ENCODE peak calls at places on chromosomes 5 and 9, in six cellular contexts. One of them, this sample, is unnamed.

GRCh38 chr5:116825486-116825885 is 250.9 kb upstream of the SEMA6A start:
- DNase-seq in GM12865: no peak
- DNase-seq in HFFc6: no peak
- DNase-seq in cardiac muscle cell: no peak
- DNase-seq in OCI-LY7: no peak
- DNase-seq in colonic mucosa: no peak
- DNase-seq in this sample: no peak

GRCh38 chr5:143153332-143154119 is 250.0 kb downstream of the NR3C1 start:
- DNase-seq in GM12865: no peak
- DNase-seq in HFFc6: peak; percentile 80
- DNase-seq in cardiac muscle cell: no peak
- DNase-seq in OCI-LY7: no peak
- DNase-seq in colonic mucosa: peak; percentile 31
- DNase-seq in this sample: no peak

GRCh38 chr5:86858452-86858851 is 240.7 kb downstream of the COX7C start:
- DNase-seq in GM12865: no peak
- DNase-seq in HFFc6: no peak
- DNase-seq in cardiac muscle cell: peak; percentile 35
- DNase-seq in OCI-LY7: no peak
- DNase-seq in colonic mucosa: no peak
- DNase-seq in this sample: no peak

GRCh38 chr9:84701801-84702200 is 32.3 kb downstream of the NTRK2 start:
- DNase-seq in GM12865: peak; percentile 68
- DNase-seq in HFFc6: no peak
- DNase-seq in cardiac muscle cell: no peak
- DNase-seq in OCI-LY7: no peak
- DNase-seq in colonic mucosa: no peak
- DNase-seq in this sample: no peak

GRCh38 chr9:18601026-18601425 is 127.1 kb downstream of the ADAMTSL1 start:
- DNase-seq in GM12865: no peak
- DNase-seq in HFFc6: no peak
- DNase-seq in cardiac muscle cell: no peak
- DNase-seq in OCI-LY7: no peak
- DNase-seq in colonic mucosa: no peak
- DNase-seq in this sample: no peak

GRCh38 chr5:3380689-3381088 is 214.9 kb upstream of the IRX1 start:
- DNase-seq in GM12865: no peak
- DNase-seq in HFFc6: no peak
- DNase-seq in cardiac muscle cell: no peak
- DNase-seq in OCI-LY7: no peak
- DNase-seq in colonic mucosa: no peak
- DNase-seq in this sample: peak; percentile 9

GRCh38 chr5:54884195-54884536 is 101.2 kb downstream of the ESM1 start:
- DNase-seq in GM12865: no peak
- DNase-seq in HFFc6: no peak
- DNase-seq in cardiac muscle cell: no peak
- DNase-seq in OCI-LY7: no peak
- DNase-seq in colonic mucosa: no peak
- DNase-seq in this sample: no peak

GRCh38 chr5:127995556-127995955 is 88.0 kb upstream of the SLC12A2 start:
- DNase-seq in GM12865: no peak
- DNase-seq in HFFc6: no peak
- DNase-seq in cardiac muscle cell: no peak
- DNase-seq in OCI-LY7: no peak
- DNase-seq in colonic mucosa: no peak
- DNase-seq in this sample: no peak

GRCh38 chr9:35488019-35488418 is 1.9 kb upstream of the RUSC2 start:
- DNase-seq in GM12865: no peak
- DNase-seq in HFFc6: no peak
- DNase-seq in cardiac muscle cell: no peak
- DNase-seq in OCI-LY7: no peak
- DNase-seq in colonic mucosa: no peak
- DNase-seq in this sample: no peak

GRCh38 chr9:36930941-36931340 is 103.1 kb downstream of the PAX5 start:
- DNase-seq in GM12865: no peak
- DNase-seq in HFFc6: no peak
- DNase-seq in cardiac muscle cell: no peak
- DNase-seq in OCI-LY7: no peak
- DNase-seq in colonic mucosa: no peak
- DNase-seq in this sample: no peak

GRCh38 chr9:389758-390157 is 175.1 kb downstream of the DOCK8 start:
- DNase-seq in GM12865: no peak
- DNase-seq in HFFc6: no peak
- DNase-seq in cardiac muscle cell: no peak
- DNase-seq in OCI-LY7: no peak
- DNase-seq in colonic mucosa: no peak
- DNase-seq in this sample: no peak

GRCh38 chr9:22307013-22307711 is 139.5 kb upstream of the DMRTA1 start:
- DNase-seq in GM12865: peak; percentile 35
- DNase-seq in HFFc6: peak; percentile 41
- DNase-seq in cardiac muscle cell: peak; percentile 78
- DNase-seq in OCI-LY7: peak; percentile 60
- DNase-seq in colonic mucosa: peak; percentile 19
- DNase-seq in this sample: no peak

GRCh38 chr9:133114451-133114885 is 6.6 kb downstream of the RALGDS start:
- DNase-seq in GM12865: no peak
- DNase-seq in HFFc6: peak; percentile 75
- DNase-seq in cardiac muscle cell: no peak
- DNase-seq in OCI-LY7: no peak
- DNase-seq in colonic mucosa: no peak
- DNase-seq in this sample: no peak

GRCh38 chr5:174428895-174429294 is 295.5 kb upstream of the MSX2 start:
- DNase-seq in GM12865: no peak
- DNase-seq in HFFc6: no peak
- DNase-seq in cardiac muscle cell: no peak
- DNase-seq in OCI-LY7: no peak
- DNase-seq in colonic mucosa: no peak
- DNase-seq in this sample: no peak

GRCh38 chr9:84228130-84228735 is 112.3 kb downstream of the SLC28A3 start:
- DNase-seq in GM12865: no peak
- DNase-seq in HFFc6: no peak
- DNase-seq in cardiac muscle cell: no peak
- DNase-seq in OCI-LY7: no peak
- DNase-seq in colonic mucosa: no peak
- DNase-seq in this sample: no peak

GRCh38 chr5:101306391-101307137 is 403.5 kb upstream of the ST8SIA4 start:
- DNase-seq in GM12865: no peak
- DNase-seq in HFFc6: no peak
- DNase-seq in cardiac muscle cell: no peak
- DNase-seq in OCI-LY7: no peak
- DNase-seq in colonic mucosa: no peak
- DNase-seq in this sample: no peak

GRCh38 chr5:173670130-173670591 is 53.7 kb upstream of the BOD1 start:
- DNase-seq in GM12865: no peak
- DNase-seq in HFFc6: peak; percentile 9
- DNase-seq in cardiac muscle cell: no peak
- DNase-seq in OCI-LY7: no peak
- DNase-seq in colonic mucosa: no peak
- DNase-seq in this sample: no peak

GRCh38 chr9:114452219-114453169 is 52.8 kb downstream of the WHRN start:
- DNase-seq in GM12865: no peak
- DNase-seq in HFFc6: no peak
- DNase-seq in cardiac muscle cell: peak; percentile 36
- DNase-seq in OCI-LY7: peak; percentile 76
- DNase-seq in colonic mucosa: peak; percentile 39
- DNase-seq in this sample: no peak

GRCh38 chr9:87270241-87271234 is 227.1 kb upstream of the DAPK1 start:
- DNase-seq in GM12865: no peak
- DNase-seq in HFFc6: peak; percentile 94
- DNase-seq in cardiac muscle cell: no peak
- DNase-seq in OCI-LY7: no peak
- DNase-seq in colonic mucosa: no peak
- DNase-seq in this sample: no peak

GRCh38 chr5:121630402-121630801 is 221.3 kb upstream of the FTMT start:
- DNase-seq in GM12865: no peak
- DNase-seq in HFFc6: no peak
- DNase-seq in cardiac muscle cell: peak; percentile 9
- DNase-seq in OCI-LY7: no peak
- DNase-seq in colonic mucosa: peak; percentile 16
- DNase-seq in this sample: no peak

GRCh38 chr5:91521313-91521712 is 138.2 kb upstream of the ARRDC3 start:
- DNase-seq in GM12865: no peak
- DNase-seq in HFFc6: no peak
- DNase-seq in cardiac muscle cell: no peak
- DNase-seq in OCI-LY7: no peak
- DNase-seq in colonic mucosa: no peak
- DNase-seq in this sample: no peak
- TF ChIP-seq CTCF in GM12865: no peak
- TF ChIP-seq CTCF in HFFc6: no peak
- TF ChIP-seq CTCF in cardiac muscle cell: no peak
- TF ChIP-seq CTCF in OCI-LY7: no peak
- TF ChIP-seq CTCF in colonic mucosa: no peak
- TF ChIP-seq CTCF in this sample: no peak

DNA sequence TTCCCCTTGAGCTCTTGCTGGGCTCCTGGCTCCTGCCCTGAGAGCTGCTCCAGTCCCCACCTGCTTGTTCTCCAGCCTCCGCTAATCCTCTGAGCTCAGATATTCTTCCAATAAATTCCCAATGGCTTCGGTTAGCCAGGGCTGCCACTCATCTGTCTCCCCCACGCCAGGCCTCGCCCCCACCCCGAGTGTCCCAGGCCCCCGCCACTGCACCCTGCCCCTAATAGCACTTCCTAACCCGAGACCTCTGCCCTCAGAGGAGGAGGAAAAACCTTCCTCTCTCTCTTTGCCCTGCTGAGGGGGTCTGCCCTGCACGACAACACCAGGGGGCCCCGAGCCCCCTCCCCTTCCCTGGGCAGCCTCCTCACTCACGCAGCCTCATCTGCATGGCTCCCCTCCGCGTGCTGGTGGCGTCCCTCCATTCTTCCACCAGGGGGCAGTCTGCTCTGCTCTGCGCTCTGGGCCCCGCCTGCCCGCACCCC is 5.4 kb upstream of the LCN15 start:
- DNase-seq in GM12865: peak; percentile 44
- DNase-seq in HFFc6: no peak
- DNase-seq in cardiac muscle cell: peak; percentile 78
- DNase-seq in OCI-LY7: peak; percentile 51
- DNase-seq in colonic mucosa: peak; percentile 51
- DNase-seq in this sample: peak; percentile 67
- TF ChIP-seq CTCF in GM12865: peak; percentile 63
- TF ChIP-seq CTCF in HFFc6: peak; percentile 59
- TF ChIP-seq CTCF in cardiac muscle cell: peak; percentile 58
- TF ChIP-seq CTCF in OCI-LY7: peak; percentile 65
- TF ChIP-seq CTCF in colonic mucosa: peak; percentile 34
- TF ChIP-seq CTCF in this sample: peak; percentile 33

DNA sequence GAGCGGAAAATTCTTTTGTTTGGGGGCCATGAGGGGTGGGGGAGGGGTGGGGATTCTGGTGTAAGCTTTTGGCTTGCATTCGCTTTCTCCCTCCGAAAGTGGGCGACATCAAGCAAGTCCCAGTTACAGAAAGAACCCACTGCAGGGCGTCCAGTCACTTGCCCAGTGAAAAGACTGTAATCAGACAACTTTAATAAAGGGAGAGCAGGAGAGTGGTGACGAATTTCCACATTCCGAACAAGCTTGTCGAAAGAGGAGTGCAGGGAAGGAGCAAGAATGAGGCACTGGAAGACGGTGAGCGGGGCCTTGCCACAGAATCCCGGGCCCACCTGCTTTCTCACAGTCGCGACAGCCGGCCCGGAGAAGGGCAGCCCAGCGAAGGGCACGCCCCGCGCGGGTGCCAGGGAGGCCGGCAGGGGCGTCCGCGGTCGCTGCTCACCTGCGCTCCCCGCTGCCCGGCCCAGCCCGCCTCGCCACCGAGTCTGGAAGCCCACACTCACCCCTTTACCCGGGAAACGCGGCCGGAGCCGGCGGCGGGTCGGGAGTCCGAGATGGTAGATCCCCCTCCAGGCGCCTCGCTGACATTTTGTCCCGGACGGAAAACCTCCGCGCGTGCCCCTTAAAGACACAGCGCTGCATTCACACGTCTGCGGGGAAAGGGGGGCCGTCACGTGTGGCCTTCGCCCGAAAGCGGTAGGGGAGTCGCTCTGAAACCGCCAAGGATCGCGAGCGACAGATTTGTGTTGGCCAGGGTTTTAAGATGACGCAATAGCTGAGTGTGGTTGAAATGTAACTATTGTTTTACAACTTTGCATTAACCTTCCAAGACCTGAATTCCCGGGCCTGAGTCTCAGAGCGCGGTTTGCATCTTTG is at the start of gene ZBED3:
- DNase-seq in GM12865: peak; percentile 74
- DNase-seq in HFFc6: peak; percentile 70
- DNase-seq in cardiac muscle cell: peak; percentile 74
- DNase-seq in OCI-LY7: peak; percentile 90
- DNase-seq in colonic mucosa: peak; percentile 84
- DNase-seq in this sample: peak; percentile 32
- TF ChIP-seq CTCF in GM12865: no peak
- TF ChIP-seq CTCF in HFFc6: peak; percentile 38
- TF ChIP-seq CTCF in cardiac muscle cell: peak; percentile 29
- TF ChIP-seq CTCF in OCI-LY7: peak; percentile 69
- TF ChIP-seq CTCF in colonic mucosa: no peak
- TF ChIP-seq CTCF in this sample: no peak

DNA sequence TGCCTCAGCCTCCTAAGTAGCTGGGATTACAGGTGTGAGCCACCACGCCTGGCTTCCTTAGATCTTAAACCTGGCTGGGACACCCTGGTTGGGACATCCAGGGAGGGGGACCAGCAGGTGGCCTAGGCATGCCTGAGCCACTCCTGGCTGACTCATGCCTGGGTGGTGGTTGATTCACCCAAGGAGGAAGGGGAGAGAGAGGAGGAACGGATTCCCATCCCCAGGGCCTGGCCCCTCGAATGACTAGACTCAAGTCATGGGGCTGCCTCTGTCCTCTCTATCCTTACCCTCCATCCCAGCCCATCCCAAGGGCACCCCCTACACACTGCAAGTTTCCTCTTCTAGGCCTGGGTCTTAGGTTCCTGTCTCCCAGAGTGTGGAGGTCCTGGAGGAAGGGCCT is 12.7 kb downstream of the EEIG1 start:
- DNase-seq in GM12865: no peak
- DNase-seq in HFFc6: peak; percentile 54
- DNase-seq in cardiac muscle cell: no peak
- DNase-seq in OCI-LY7: no peak
- DNase-seq in colonic mucosa: peak; percentile 77
- DNase-seq in this sample: no peak
- TF ChIP-seq CTCF in GM12865: no peak
- TF ChIP-seq CTCF in HFFc6: peak; percentile 36
- TF ChIP-seq CTCF in cardiac muscle cell: no peak
- TF ChIP-seq CTCF in OCI-LY7: no peak
- TF ChIP-seq CTCF in colonic mucosa: no peak
- TF ChIP-seq CTCF in this sample: no peak

GRCh38 chr5:148957591-148958202 is 105.2 kb downstream of the SH3TC2 start:
- DNase-seq in GM12865: peak; percentile 45
- DNase-seq in HFFc6: no peak
- DNase-seq in cardiac muscle cell: peak; percentile 79
- DNase-seq in OCI-LY7: peak; percentile 76
- DNase-seq in colonic mucosa: peak; percentile 39
- DNase-seq in this sample: no peak
- TF ChIP-seq CTCF in GM12865: peak; percentile 82
- TF ChIP-seq CTCF in HFFc6: peak; percentile 98
- TF ChIP-seq CTCF in cardiac muscle cell: peak; percentile 76
- TF ChIP-seq CTCF in OCI-LY7: peak; percentile 100
- TF ChIP-seq CTCF in colonic mucosa: peak; percentile 76
- TF ChIP-seq CTCF in this sample: peak; percentile 74

GRCh38 chr5:154857091-154857533 is 1.3 kb upstream of the CNOT8 start:
- DNase-seq in GM12865: no peak
- DNase-seq in HFFc6: peak; percentile 71
- DNase-seq in cardiac muscle cell: no peak
- DNase-seq in OCI-LY7: peak; percentile 62
- DNase-seq in colonic mucosa: no peak
- DNase-seq in this sample: no peak
- TF ChIP-seq CTCF in GM12865: no peak
- TF ChIP-seq CTCF in HFFc6: no peak
- TF ChIP-seq CTCF in cardiac muscle cell: no peak
- TF ChIP-seq CTCF in OCI-LY7: no peak
- TF ChIP-seq CTCF in colonic mucosa: no peak
- TF ChIP-seq CTCF in this sample: no peak